ENCODE peak calls at places on chromosomes 4 and X, in ten cellular contexts. B, I, X, H, S, Q, N, Z, F and M are unnamed samples.

GRCh38 chr4:53119685-53120084 is 246.2 kb downstream of the SCFD2 start:
- DNase-seq in B (peak; percentile 75), I (peak; percentile 56), X (no peak), H (no peak), S (peak; percentile 47), Q (no peak), N (no peak), Z (no peak), F (peak; percentile 68), M (no peak)

GRCh38 chr4:104719539-104720230 is 225.0 kb upstream of the CXXC4 start:
- DNase-seq in B (no peak), I (no peak), X (no peak), H (no peak), S (no peak), Q (no peak), N (no peak), Z (no peak), F (no peak), M (no peak)

GRCh38 chr4:120636120-120636630 is 286.4 kb downstream of the PRDM5 start:
- DNase-seq in B (no peak), I (no peak), X (no peak), H (no peak), S (no peak), Q (no peak), N (no peak), Z (no peak), F (peak; percentile 27), M (no peak)

GRCh38 chrX:93422693-93423092 is 250.7 kb downstream of the NAP1L3 start:
- DNase-seq in B (peak; percentile 1), I (no peak), X (no peak), H (no peak), S (no peak), Q (peak; percentile 10), N (peak; percentile 2), Z (peak; percentile 59), F (peak; percentile 1), M (peak; percentile 78)

GRCh38 chr4:67785528-67785927 is 31.3 kb upstream of the GNRHR start:
- DNase-seq in B (no peak), I (no peak), X (no peak), H (no peak), S (no peak), Q (no peak), N (no peak), Z (no peak), F (no peak), M (no peak)

GRCh38 chr4:121380448-121381147 is at the start of gene QRFPR:
- DNase-seq in B (no peak), I (no peak), X (no peak), H (no peak), S (no peak), Q (no peak), N (no peak), Z (no peak), F (no peak), M (no peak)

GRCh38 chr4:169626328-169627282 is 6.2 kb downstream of the CLCN3 start:
- DNase-seq in B (no peak), I (no peak), X (no peak), H (no peak), S (no peak), Q (no peak), N (no peak), Z (no peak), F (no peak), M (no peak)

GRCh38 chr4:15232725-15233597 is 194.9 kb upstream of the C1QTNF7 start:
- DNase-seq in B (peak; percentile 83), I (peak; percentile 74), X (no peak), H (no peak), S (peak; percentile 70), Q (no peak), N (no peak), Z (no peak), F (peak; percentile 75), M (no peak)

GRCh38 chrX:48278958-48279357 is 23.8 kb downstream of the SSX1 start:
- DNase-seq in B (no peak), I (no peak), X (no peak), H (no peak), S (no peak), Q (no peak), N (no peak), Z (peak; percentile 50), F (peak; percentile 46), M (peak; percentile 62)

GRCh38 chr4:145891958-145892357 is 46.7 kb downstream of the ZNF827 start:
- DNase-seq in B (no peak), I (no peak), X (no peak), H (no peak), S (no peak), Q (no peak), N (no peak), Z (no peak), F (no peak), M (no peak)

GRCh38 chrX:20231598-20231997 is 35.1 kb downstream of the RPS6KA3 start:
- DNase-seq in B (no peak), I (no peak), X (no peak), H (no peak), S (no peak), Q (no peak), N (no peak), Z (no peak), F (peak; percentile 10), M (no peak)

GRCh38 chr4:184409911-184410692 is 64.2 kb downstream of the IRF2 start:
- DNase-seq in B (no peak), I (no peak), X (no peak), H (no peak), S (no peak), Q (no peak), N (no peak), Z (peak; percentile 50), F (no peak), M (no peak)

GRCh38 chrX:119004920-119005524 is 30.6 kb downstream of the LONRF3 start:
- DNase-seq in B (peak; percentile 28), I (peak; percentile 16), X (peak; percentile 6), H (no peak), S (peak; percentile 13), Q (peak; percentile 27), N (peak; percentile 51), Z (peak; percentile 59), F (peak; percentile 52), M (peak; percentile 89)

GRCh38 chrX:136694491-136695087 is 46.6 kb downstream of the CD40LG start:
- DNase-seq in B (peak; percentile 58), I (no peak), X (no peak), H (no peak), S (peak; percentile 30), Q (peak; percentile 65), N (peak; percentile 68), Z (peak; percentile 77), F (peak; percentile 53), M (peak; percentile 86)

GRCh38 chr4:1249731-1250526 is 999 bp upstream of the CTBP1 start:
- DNase-seq in B (no peak), I (no peak), X (peak; percentile 30), H (peak; percentile 91), S (no peak), Q (peak; percentile 53), N (no peak), Z (peak; percentile 52), F (peak; percentile 20), M (peak; percentile 68)

GRCh38 chr4:8730681-8731080 is 138.1 kb downstream of the CPZ start:
- DNase-seq in B (no peak), I (no peak), X (no peak), H (peak; percentile 50), S (no peak), Q (no peak), N (no peak), Z (no peak), F (no peak), M (no peak)

GRCh38 chrX:39445336-39445735 is 644.1 kb downstream of the MID1IP1 start:
- DNase-seq in B (no peak), I (no peak), X (no peak), H (no peak), S (no peak), Q (peak; percentile 27), N (no peak), Z (peak; percentile 40), F (no peak), M (peak; percentile 71)

GRCh38 chrX:17788439-17788838 is 51.1 kb downstream of the SCML1 start:
- DNase-seq in B (peak; percentile 16), I (peak; percentile 18), X (no peak), H (no peak), S (no peak), Q (peak; percentile 20), N (no peak), Z (peak; percentile 45), F (peak; percentile 14), M (peak; percentile 76)

GRCh38 chr4:85107553-85107952 is 141.1 kb upstream of the WDFY3 start:
- DNase-seq in B (no peak), I (no peak), X (no peak), H (no peak), S (no peak), Q (no peak), N (no peak), Z (no peak), F (peak; percentile 55), M (no peak)

GRCh38 chrX:38968817-38969216 is 167.6 kb downstream of the MID1IP1 start:
- DNase-seq in B (no peak), I (no peak), X (no peak), H (no peak), S (no peak), Q (no peak), N (no peak), Z (no peak), F (no peak), M (no peak)

GRCh38 chr4:30354605-30355004 is 365.6 kb upstream of the PCDH7 start:
- DNase-seq in B (no peak), I (no peak), X (no peak), H (no peak), S (no peak), Q (no peak), N (no peak), Z (no peak), F (no peak), M (no peak)

GRCh38 chr4:97646997-97647396 is 496.3 kb downstream of the STPG2 start:
- DNase-seq in B (no peak), I (no peak), X (no peak), H (no peak), S (no peak), Q (no peak), N (no peak), Z (no peak), F (peak; percentile 45), M (no peak)